ENCODE peak calls at places on chromosomes 5 and 9, in six cellular contexts. One of them, this sample, is unnamed. For H3K4me1, the result is how much of the 10 kb centered on the place peaks cover.

GRCh38 chr9:74066128-74066527 is 431.0 kb upstream of the RORB start:
- DNase-seq in HAP-1: no peak
- DNase-seq in mammary epithelial cell: no peak
- DNase-seq in upper lobe of right lung: no peak
- DNase-seq in breast epithelium: no peak
- DNase-seq in kidney: no peak
- DNase-seq in this sample: no peak

GRCh38 chr9:78030553-78031270 is 899 bp downstream of the GNAQ start:
- DNase-seq in upper lobe of right lung: peak
- DNase-seq in mammary epithelial cell: peak
- DNase-seq in breast epithelium: peak
- DNase-seq in HAP-1: no peak
- DNase-seq in kidney: peak
- DNase-seq in this sample: peak

GRCh38 chr9:137487454-137488329 is 28.6 kb upstream of the NSMF start:
- DNase-seq in HAP-1: no peak
- DNase-seq in kidney: peak
- DNase-seq in upper lobe of right lung: peak
- DNase-seq in mammary epithelial cell: no peak
- DNase-seq in breast epithelium: no peak
- DNase-seq in this sample: no peak

GRCh38 chr9:19342927-19343326 is 37.1 kb downstream of the RPS6 start:
- DNase-seq in upper lobe of right lung: no peak
- DNase-seq in breast epithelium: no peak
- DNase-seq in HAP-1: no peak
- DNase-seq in mammary epithelial cell: no peak
- DNase-seq in kidney: no peak
- DNase-seq in this sample: no peak

GRCh38 chr9:71744754-71745521 is 23.4 kb downstream of the CEMIP2 start:
- DNase-seq in mammary epithelial cell: no peak
- DNase-seq in HAP-1: no peak
- DNase-seq in upper lobe of right lung: no peak
- DNase-seq in breast epithelium: no peak
- DNase-seq in kidney: no peak
- DNase-seq in this sample: no peak

GRCh38 chr9:72443855-72444254 is 77.6 kb upstream of the TMC1 start:
- DNase-seq in mammary epithelial cell: peak
- DNase-seq in HAP-1: no peak
- DNase-seq in upper lobe of right lung: no peak
- DNase-seq in breast epithelium: no peak
- DNase-seq in kidney: no peak
- DNase-seq in this sample: no peak

GRCh38 chr5:143566139-143566538 is 162.7 kb upstream of the NR3C1 start:
- DNase-seq in mammary epithelial cell: no peak
- DNase-seq in HAP-1: no peak
- DNase-seq in upper lobe of right lung: no peak
- DNase-seq in breast epithelium: no peak
- DNase-seq in kidney: no peak
- DNase-seq in this sample: peak

GRCh38 chr5:81544351-81545001 is 150.5 kb upstream of the ACOT12 start:
- DNase-seq in mammary epithelial cell: peak
- DNase-seq in breast epithelium: no peak
- DNase-seq in kidney: no peak
- DNase-seq in upper lobe of right lung: no peak
- DNase-seq in HAP-1: no peak
- DNase-seq in this sample: no peak

GRCh38 chr5:94174748-94175411 is 433.5 kb upstream of the POU5F2 start:
- DNase-seq in breast epithelium: no peak
- DNase-seq in upper lobe of right lung: no peak
- DNase-seq in mammary epithelial cell: peak
- DNase-seq in HAP-1: no peak
- DNase-seq in kidney: no peak
- DNase-seq in this sample: no peak

GRCh38 chr9:92444841-92445240 is 20.6 kb upstream of the OMD start:
- DNase-seq in HAP-1: no peak
- DNase-seq in mammary epithelial cell: no peak
- DNase-seq in upper lobe of right lung: no peak
- DNase-seq in breast epithelium: no peak
- DNase-seq in kidney: no peak
- DNase-seq in this sample: no peak

GRCh38 chr5:139193928-139194327 is 4.2 kb downstream of the SIL1 start:
- DNase-seq in upper lobe of right lung: no peak
- DNase-seq in breast epithelium: no peak
- DNase-seq in HAP-1: no peak
- DNase-seq in kidney: no peak
- DNase-seq in mammary epithelial cell: no peak
- DNase-seq in this sample: no peak

GRCh38 chr9:112312139-112312538 is 21.3 kb downstream of the PTBP3 start:
- DNase-seq in mammary epithelial cell: no peak
- DNase-seq in upper lobe of right lung: no peak
- DNase-seq in HAP-1: no peak
- DNase-seq in kidney: no peak
- DNase-seq in breast epithelium: no peak
- DNase-seq in this sample: no peak

GRCh38 chr5:89313804-89314588 is 431.0 kb upstream of the MEF2C start:
- DNase-seq in HAP-1: no peak
- DNase-seq in upper lobe of right lung: no peak
- DNase-seq in breast epithelium: no peak
- DNase-seq in kidney: no peak
- DNase-seq in mammary epithelial cell: peak
- DNase-seq in this sample: no peak

GRCh38 chr5:24823625-24824024 is 178.8 kb upstream of the CDH10 start:
- DNase-seq in HAP-1: no peak
- DNase-seq in kidney: no peak
- DNase-seq in upper lobe of right lung: no peak
- DNase-seq in breast epithelium: no peak
- DNase-seq in mammary epithelial cell: peak
- DNase-seq in this sample: no peak

GRCh38 chr9:29212590-29213373 is 1639.5 kb upstream of the C9orf72 start:
- DNase-seq in kidney: peak
- DNase-seq in mammary epithelial cell: peak
- DNase-seq in breast epithelium: no peak
- DNase-seq in HAP-1: no peak
- DNase-seq in upper lobe of right lung: peak
- DNase-seq in this sample: peak

GRCh38 chr9:126287467-126287866 is 39.2 kb upstream of the MVB12B start:
- DNase-seq in mammary epithelial cell: no peak
- DNase-seq in breast epithelium: no peak
- DNase-seq in kidney: no peak
- DNase-seq in upper lobe of right lung: no peak
- DNase-seq in HAP-1: no peak
- DNase-seq in this sample: no peak

GRCh38 chr5:57033503-57033902 is 81.6 kb upstream of the MIER3 start:
- DNase-seq in upper lobe of right lung: no peak
- DNase-seq in breast epithelium: no peak
- DNase-seq in kidney: no peak
- DNase-seq in HAP-1: no peak
- DNase-seq in mammary epithelial cell: no peak
- DNase-seq in this sample: no peak

GRCh38 chr9:35079426-35080341 is at the start of gene FANCG:
- DNase-seq in HAP-1: peak
- DNase-seq in upper lobe of right lung: peak
- DNase-seq in breast epithelium: peak
- DNase-seq in mammary epithelial cell: peak
- DNase-seq in kidney: peak
- DNase-seq in this sample: peak

GRCh38 chr5:3299441-3299840 is 296.2 kb upstream of the IRX1 start:
- DNase-seq in kidney: no peak
- DNase-seq in mammary epithelial cell: no peak
- DNase-seq in HAP-1: no peak
- DNase-seq in upper lobe of right lung: no peak
- DNase-seq in breast epithelium: no peak
- DNase-seq in this sample: no peak

GRCh38 chr9:88663766-88664419 is 128.9 kb downstream of the NXNL2 start:
- DNase-seq in mammary epithelial cell: no peak
- DNase-seq in upper lobe of right lung: no peak
- DNase-seq in HAP-1: no peak
- DNase-seq in kidney: no peak
- DNase-seq in breast epithelium: no peak
- DNase-seq in this sample: no peak

DNA sequence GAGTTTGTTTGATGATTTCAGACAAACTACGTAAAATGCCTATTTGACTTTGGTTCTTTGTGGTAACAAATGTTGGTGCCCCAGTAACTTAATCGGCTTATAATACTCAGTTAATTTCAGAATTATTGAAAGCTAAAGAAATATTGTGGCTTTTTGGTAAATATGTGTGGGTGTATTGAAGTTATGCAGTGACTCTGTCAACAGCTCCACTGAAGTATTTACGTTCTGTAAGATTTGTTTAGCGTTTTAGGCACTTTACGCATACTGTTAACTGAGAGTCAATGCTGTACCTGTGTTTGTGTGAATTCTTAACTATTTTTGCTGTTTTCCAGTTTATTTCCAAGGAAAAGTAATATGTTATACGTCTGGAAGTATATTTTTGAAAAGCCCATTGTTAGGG is 2.2 kb downstream of the RAD23B start:
- DNase-seq in HAP-1: no peak
- DNase-seq in upper lobe of right lung: no peak
- DNase-seq in mammary epithelial cell: no peak
- DNase-seq in breast epithelium: no peak
- DNase-seq in kidney: no peak
- DNase-seq in this sample: no peak
- H3K4me1 ChIP-seq in HAP-1: under half
- H3K4me1 ChIP-seq in upper lobe of right lung: under half
- H3K4me1 ChIP-seq in mammary epithelial cell: under half
- H3K4me1 ChIP-seq in breast epithelium: under half
- H3K4me1 ChIP-seq in kidney: under half
- H3K4me1 ChIP-seq in this sample: half or more

GRCh38 chr5:122152266-122152900 is 23.0 kb downstream of the ZNF474 start:
- DNase-seq in mammary epithelial cell: no peak
- DNase-seq in breast epithelium: no peak
- DNase-seq in upper lobe of right lung: no peak
- DNase-seq in kidney: no peak
- DNase-seq in HAP-1: no peak
- DNase-seq in this sample: no peak

GRCh38 chr5:122154910-122155309 is 25.6 kb downstream of the ZNF474 start:
- DNase-seq in kidney: no peak
- DNase-seq in mammary epithelial cell: peak
- DNase-seq in HAP-1: no peak
- DNase-seq in upper lobe of right lung: no peak
- DNase-seq in breast epithelium: no peak
- DNase-seq in this sample: no peak

GRCh38 chr5:122153230-122153629 is 23.9 kb downstream of the ZNF474 start:
- DNase-seq in upper lobe of right lung: no peak
- DNase-seq in breast epithelium: no peak
- DNase-seq in HAP-1: no peak
- DNase-seq in kidney: no peak
- DNase-seq in mammary epithelial cell: peak
- DNase-seq in this sample: no peak

GRCh38 chr5:122154491-122154890 is 25.1 kb downstream of the ZNF474 start:
- DNase-seq in mammary epithelial cell: no peak
- DNase-seq in HAP-1: no peak
- DNase-seq in kidney: no peak
- DNase-seq in breast epithelium: no peak
- DNase-seq in upper lobe of right lung: no peak
- DNase-seq in this sample: no peak

DNA sequence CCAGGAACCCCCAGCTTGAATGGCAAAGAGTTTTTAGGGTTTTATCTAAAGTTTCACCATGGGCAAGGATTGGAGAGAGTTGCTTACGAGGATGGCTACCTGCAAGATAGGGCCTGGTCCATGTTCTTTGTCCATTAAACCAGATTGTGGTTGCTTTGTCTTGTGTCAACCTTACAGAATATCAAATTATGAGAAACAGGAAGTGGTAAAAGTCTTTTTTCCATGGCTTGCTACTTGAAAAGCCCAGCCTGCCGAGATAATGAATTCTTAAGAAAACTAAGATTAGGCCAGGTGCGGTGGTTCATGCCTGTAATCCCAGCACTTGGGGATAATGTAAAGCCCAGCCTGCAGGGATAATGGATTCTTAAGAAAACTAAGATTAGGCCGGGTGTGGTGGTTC is 24.4 kb downstream of the ZNF474 start:
- DNase-seq in breast epithelium: no peak
- DNase-seq in upper lobe of right lung: no peak
- DNase-seq in mammary epithelial cell: no peak
- DNase-seq in kidney: no peak
- DNase-seq in HAP-1: no peak
- DNase-seq in this sample: no peak
- H3K4me1 ChIP-seq in breast epithelium: under half
- H3K4me1 ChIP-seq in upper lobe of right lung: under half
- H3K4me1 ChIP-seq in mammary epithelial cell: under half
- H3K4me1 ChIP-seq in kidney: under half
- H3K4me1 ChIP-seq in HAP-1: under half
- H3K4me1 ChIP-seq in this sample: under half

GRCh38 chr5:135031146-135031812 is 2.7 kb downstream of the PITX1 start:
- DNase-seq in mammary epithelial cell: no peak
- DNase-seq in upper lobe of right lung: no peak
- DNase-seq in breast epithelium: no peak
- DNase-seq in HAP-1: no peak
- DNase-seq in kidney: peak
- DNase-seq in this sample: no peak
- H3K4me1 ChIP-seq in mammary epithelial cell: under half
- H3K4me1 ChIP-seq in upper lobe of right lung: under half
- H3K4me1 ChIP-seq in breast epithelium: under half
- H3K4me1 ChIP-seq in HAP-1: under half
- H3K4me1 ChIP-seq in kidney: under half
- H3K4me1 ChIP-seq in this sample: under half

DNA sequence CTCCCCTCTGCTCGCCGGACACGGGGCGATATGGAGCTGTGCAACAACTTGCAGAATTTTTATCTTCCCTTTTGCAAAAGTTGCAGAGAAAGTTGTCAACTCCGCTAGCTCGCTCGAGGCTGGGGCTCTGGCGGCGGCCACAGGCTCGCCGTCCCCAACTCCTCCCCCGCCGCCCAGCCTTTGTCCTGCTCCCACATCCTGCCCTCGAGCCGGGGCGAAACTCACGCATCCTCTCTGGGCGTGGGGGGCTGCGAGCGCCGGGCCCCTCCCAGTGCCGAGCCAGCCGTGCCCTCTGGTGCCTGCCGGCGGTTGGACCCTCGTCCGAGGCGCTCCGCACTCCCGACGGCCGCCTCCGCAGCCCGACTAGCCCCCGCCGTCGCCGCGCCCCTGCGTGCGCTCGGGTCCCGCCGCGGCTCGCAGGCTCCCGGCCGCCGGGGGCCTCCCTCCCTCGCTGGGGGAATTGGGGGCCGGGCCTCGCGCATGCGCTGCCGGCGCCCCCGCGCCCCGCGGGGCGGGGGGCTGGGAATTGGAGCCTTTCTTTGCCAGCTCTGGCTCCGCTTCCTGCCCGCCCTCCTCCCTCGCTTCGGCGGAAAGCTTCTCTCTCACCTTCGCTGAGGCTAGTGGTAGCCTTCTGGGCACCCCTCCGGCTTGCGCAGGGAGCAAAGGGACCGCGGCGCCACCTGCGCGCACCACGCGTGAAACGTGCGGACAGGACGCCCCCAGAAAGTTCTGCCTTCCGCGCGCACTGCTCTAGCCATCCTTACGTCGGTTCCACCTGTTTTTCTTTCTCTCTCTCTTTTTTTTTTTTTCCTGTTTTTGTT is at the start of gene CCNJL:
- DNase-seq in upper lobe of right lung: peak
- DNase-seq in mammary epithelial cell: peak
- DNase-seq in kidney: peak
- DNase-seq in breast epithelium: peak
- DNase-seq in HAP-1: peak
- DNase-seq in this sample: peak
- H3K4me1 ChIP-seq in upper lobe of right lung: under half
- H3K4me1 ChIP-seq in mammary epithelial cell: under half
- H3K4me1 ChIP-seq in kidney: under half
- H3K4me1 ChIP-seq in breast epithelium: under half
- H3K4me1 ChIP-seq in HAP-1: under half
- H3K4me1 ChIP-seq in this sample: under half